ENCODE peak calls at places on chromosomes 4 and X, in five cellular contexts. One of them, this sample, is unnamed.

GRCh38 chr4:95599777-95600436 is 51.1 kb upstream of the UNC5C start:
- DNase-seq in iris pigment epithelial cell: no peak
- DNase-seq in activated CD8-positive, alpha-beta T cell treated with anti-CD3 and anti-CD28 coated beads, Interleukin-2, amount 10 ng/mL, durations not matched to agents 7 days and 5 days: no peak
- DNase-seq in effector memory CD4-positive, alpha-beta T cell: no peak
- DNase-seq in NCI-H1694: no peak
- DNase-seq in this sample: no peak

GRCh38 chr4:85402371-85402770 is 72.6 kb upstream of the ARHGAP24 start:
- DNase-seq in iris pigment epithelial cell: peak; percentile 98
- DNase-seq in activated CD8-positive, alpha-beta T cell treated with anti-CD3 and anti-CD28 coated beads, Interleukin-2, amount 10 ng/mL, durations not matched to agents 7 days and 5 days: no peak
- DNase-seq in effector memory CD4-positive, alpha-beta T cell: no peak
- DNase-seq in NCI-H1694: no peak
- DNase-seq in this sample: no peak

GRCh38 chr4:171847751-171848150 is 34.5 kb downstream of the GALNTL6 start:
- DNase-seq in iris pigment epithelial cell: peak; percentile 52
- DNase-seq in NCI-H1694: no peak
- DNase-seq in effector memory CD4-positive, alpha-beta T cell: no peak
- DNase-seq in activated CD8-positive, alpha-beta T cell treated with anti-CD3 and anti-CD28 coated beads, Interleukin-2, amount 10 ng/mL, durations not matched to agents 7 days and 5 days: no peak
- DNase-seq in this sample: no peak

GRCh38 chr4:180449395-180449956 is 1793.7 kb upstream of the TENM3 start:
- DNase-seq in effector memory CD4-positive, alpha-beta T cell: no peak
- DNase-seq in activated CD8-positive, alpha-beta T cell treated with anti-CD3 and anti-CD28 coated beads, Interleukin-2, amount 10 ng/mL, durations not matched to agents 7 days and 5 days: peak; percentile 26
- DNase-seq in iris pigment epithelial cell: peak; percentile 0
- DNase-seq in NCI-H1694: no peak
- DNase-seq in this sample: peak; percentile 51

GRCh38 chrX:74286950-74287349 is 17.0 kb upstream of the ZCCHC13 start:
- DNase-seq in effector memory CD4-positive, alpha-beta T cell: no peak
- DNase-seq in iris pigment epithelial cell: peak; percentile 83
- DNase-seq in NCI-H1694: no peak
- DNase-seq in activated CD8-positive, alpha-beta T cell treated with anti-CD3 and anti-CD28 coated beads, Interleukin-2, amount 10 ng/mL, durations not matched to agents 7 days and 5 days: no peak
- DNase-seq in this sample: no peak

GRCh38 chr4:81214518-81215218 is 354 bp downstream of the PRKG2 start:
- DNase-seq in iris pigment epithelial cell: peak; percentile 50
- DNase-seq in activated CD8-positive, alpha-beta T cell treated with anti-CD3 and anti-CD28 coated beads, Interleukin-2, amount 10 ng/mL, durations not matched to agents 7 days and 5 days: no peak
- DNase-seq in NCI-H1694: no peak
- DNase-seq in effector memory CD4-positive, alpha-beta T cell: no peak
- DNase-seq in this sample: no peak

GRCh38 chrX:115499112-115499805 is 61.7 kb upstream of the PLS3 start:
- DNase-seq in iris pigment epithelial cell: peak; percentile 20
- DNase-seq in activated CD8-positive, alpha-beta T cell treated with anti-CD3 and anti-CD28 coated beads, Interleukin-2, amount 10 ng/mL, durations not matched to agents 7 days and 5 days: no peak
- DNase-seq in NCI-H1694: no peak
- DNase-seq in effector memory CD4-positive, alpha-beta T cell: no peak
- DNase-seq in this sample: no peak

GRCh38 chrX:74493806-74494205 is 72.5 kb downstream of the SLC16A2 start:
- DNase-seq in effector memory CD4-positive, alpha-beta T cell: no peak
- DNase-seq in activated CD8-positive, alpha-beta T cell treated with anti-CD3 and anti-CD28 coated beads, Interleukin-2, amount 10 ng/mL, durations not matched to agents 7 days and 5 days: no peak
- DNase-seq in iris pigment epithelial cell: no peak
- DNase-seq in NCI-H1694: no peak
- DNase-seq in this sample: no peak

GRCh38 chrX:41491267-41492004 is 44.3 kb downstream of the NYX start:
- DNase-seq in NCI-H1694: no peak
- DNase-seq in activated CD8-positive, alpha-beta T cell treated with anti-CD3 and anti-CD28 coated beads, Interleukin-2, amount 10 ng/mL, durations not matched to agents 7 days and 5 days: no peak
- DNase-seq in iris pigment epithelial cell: peak; percentile 95
- DNase-seq in effector memory CD4-positive, alpha-beta T cell: no peak
- DNase-seq in this sample: no peak

GRCh38 chrX:100447563-100448397 is 37.7 kb upstream of the PCDH19 start:
- DNase-seq in iris pigment epithelial cell: peak; percentile 12
- DNase-seq in NCI-H1694: peak; percentile 36
- DNase-seq in activated CD8-positive, alpha-beta T cell treated with anti-CD3 and anti-CD28 coated beads, Interleukin-2, amount 10 ng/mL, durations not matched to agents 7 days and 5 days: peak; percentile 21
- DNase-seq in effector memory CD4-positive, alpha-beta T cell: no peak
- DNase-seq in this sample: no peak

GRCh38 chr4:113987382-113987930 is 8.0 kb upstream of the ARSJ start:
- DNase-seq in effector memory CD4-positive, alpha-beta T cell: no peak
- DNase-seq in activated CD8-positive, alpha-beta T cell treated with anti-CD3 and anti-CD28 coated beads, Interleukin-2, amount 10 ng/mL, durations not matched to agents 7 days and 5 days: no peak
- DNase-seq in iris pigment epithelial cell: no peak
- DNase-seq in NCI-H1694: no peak
- DNase-seq in this sample: no peak

GRCh38 chr4:156781852-156782251 is 189.7 kb downstream of the PDGFC start:
- DNase-seq in NCI-H1694: no peak
- DNase-seq in activated CD8-positive, alpha-beta T cell treated with anti-CD3 and anti-CD28 coated beads, Interleukin-2, amount 10 ng/mL, durations not matched to agents 7 days and 5 days: no peak
- DNase-seq in effector memory CD4-positive, alpha-beta T cell: no peak
- DNase-seq in iris pigment epithelial cell: peak; percentile 47
- DNase-seq in this sample: no peak

GRCh38 chr4:99574530-99575314 is at the start of gene MTTP:
- DNase-seq in iris pigment epithelial cell: no peak
- DNase-seq in effector memory CD4-positive, alpha-beta T cell: no peak
- DNase-seq in activated CD8-positive, alpha-beta T cell treated with anti-CD3 and anti-CD28 coated beads, Interleukin-2, amount 10 ng/mL, durations not matched to agents 7 days and 5 days: no peak
- DNase-seq in NCI-H1694: no peak
- DNase-seq in this sample: no peak

GRCh38 chr4:123497328-123497727 is 100.7 kb downstream of the SPRY1 start:
- DNase-seq in iris pigment epithelial cell: peak; percentile 30
- DNase-seq in effector memory CD4-positive, alpha-beta T cell: no peak
- DNase-seq in NCI-H1694: no peak
- DNase-seq in activated CD8-positive, alpha-beta T cell treated with anti-CD3 and anti-CD28 coated beads, Interleukin-2, amount 10 ng/mL, durations not matched to agents 7 days and 5 days: no peak
- DNase-seq in this sample: no peak

GRCh38 chrX:22126311-22126710 is 94.2 kb downstream of the PHEX start:
- DNase-seq in NCI-H1694: no peak
- DNase-seq in iris pigment epithelial cell: peak; percentile 43
- DNase-seq in effector memory CD4-positive, alpha-beta T cell: no peak
- DNase-seq in activated CD8-positive, alpha-beta T cell treated with anti-CD3 and anti-CD28 coated beads, Interleukin-2, amount 10 ng/mL, durations not matched to agents 7 days and 5 days: no peak
- DNase-seq in this sample: no peak

GRCh38 chr4:44738615-44739014 is 12.3 kb upstream of the GNPDA2 start:
- DNase-seq in effector memory CD4-positive, alpha-beta T cell: no peak
- DNase-seq in activated CD8-positive, alpha-beta T cell treated with anti-CD3 and anti-CD28 coated beads, Interleukin-2, amount 10 ng/mL, durations not matched to agents 7 days and 5 days: no peak
- DNase-seq in iris pigment epithelial cell: no peak
- DNase-seq in NCI-H1694: peak; percentile 26
- DNase-seq in this sample: no peak

GRCh38 chr4:153741529-153741928 is 18.3 kb downstream of the RNF175 start:
- DNase-seq in activated CD8-positive, alpha-beta T cell treated with anti-CD3 and anti-CD28 coated beads, Interleukin-2, amount 10 ng/mL, durations not matched to agents 7 days and 5 days: no peak
- DNase-seq in NCI-H1694: no peak
- DNase-seq in effector memory CD4-positive, alpha-beta T cell: no peak
- DNase-seq in iris pigment epithelial cell: no peak
- DNase-seq in this sample: no peak

GRCh38 chrX:65601126-65601525 is 66.3 kb upstream of the MSN start:
- DNase-seq in activated CD8-positive, alpha-beta T cell treated with anti-CD3 and anti-CD28 coated beads, Interleukin-2, amount 10 ng/mL, durations not matched to agents 7 days and 5 days: no peak
- DNase-seq in NCI-H1694: no peak
- DNase-seq in iris pigment epithelial cell: no peak
- DNase-seq in effector memory CD4-positive, alpha-beta T cell: no peak
- DNase-seq in this sample: no peak

GRCh38 chrX:95071621-95072020 is 1397.6 kb downstream of the FAM133A start:
- DNase-seq in iris pigment epithelial cell: peak; percentile 8
- DNase-seq in effector memory CD4-positive, alpha-beta T cell: no peak
- DNase-seq in activated CD8-positive, alpha-beta T cell treated with anti-CD3 and anti-CD28 coated beads, Interleukin-2, amount 10 ng/mL, durations not matched to agents 7 days and 5 days: no peak
- DNase-seq in NCI-H1694: no peak
- DNase-seq in this sample: no peak

This sample was measured in mesothelial cell of epicardium.